ENCODE peak calls at places on chromosomes 7 and 10, in five cellular contexts. F, N, R, P and U are unnamed samples.
A peak's percentile ranks its signal among the peaks of the same experiment; 100 is the strongest.

GRCh38 chr7:73560035-73560835 is 2.7 kb upstream of the BCL7B start:
- DNase-seq in F (peak; percentile 47), P (no peak), R (no peak), N (peak; percentile 34), U (no peak)

GRCh38 chr10:82358486-82359097 is 483.6 kb downstream of the NRG3 start:
- DNase-seq in P (no peak), F (no peak), N (no peak), R (no peak), U (peak; percentile 26)

GRCh38 chr10:61283489-61284221 is 169.5 kb downstream of the TMEM26 start:
- DNase-seq in P (no peak), N (no peak), R (no peak), F (no peak), U (no peak)

GRCh38 chr10:28777911-28778310 is 100.6 kb downstream of the BAMBI start:
- DNase-seq in P (no peak), R (no peak), N (no peak), F (no peak), U (no peak)

GRCh38 chr10:122113161-122113944 is 124.4 kb downstream of the TACC2 start:
- DNase-seq in P (peak; percentile 77), N (peak; percentile 27), R (no peak), F (peak; percentile 84), U (peak; percentile 73)

GRCh38 chr10:122435212-122435827 is 19.1 kb upstream of the ARMS2 start:
- DNase-seq in P (no peak), F (peak; percentile 48), N (no peak), R (no peak), U (no peak)

GRCh38 chr10:60955957-60956425 is 12.0 kb upstream of the RHOBTB1 start:
- DNase-seq in F (peak; percentile 26), P (no peak), R (no peak), N (no peak), U (no peak)

GRCh38 chr10:129631011-129631410 is 164.0 kb downstream of the MGMT start:
- DNase-seq in F (no peak), P (no peak), R (no peak), N (no peak), U (no peak)

GRCh38 chr10:133336131-133337078 is at the start of gene CALY:
- DNase-seq in F (peak; percentile 75), N (peak; percentile 76), R (peak; percentile 93), P (no peak), U (no peak)

GRCh38 chr10:92239600-92240288 is 51.1 kb downstream of the CPEB3 start:
- DNase-seq in R (peak; percentile 78), P (peak; percentile 44), N (peak; percentile 45), F (peak; percentile 28), U (peak; percentile 46)

GRCh38 chr7:112802406-112802805 is 12.2 kb upstream of the TMEM168 start:
- DNase-seq in F (no peak), R (no peak), N (no peak), P (no peak), U (no peak)

GRCh38 chr10:109895095-109895818 is 28.1 kb downstream of the XPNPEP1 start:
- DNase-seq in P (peak; percentile 64), F (no peak), N (no peak), R (no peak), U (peak; percentile 74)

GRCh38 chr10:133261726-133262325 is 14.8 kb downstream of the ADAM8 start:
- DNase-seq in F (peak; percentile 90), N (peak; percentile 86), R (peak; percentile 93), P (peak; percentile 91), U (peak; percentile 91)

GRCh38 chr7:20598479-20599419 is 16.7 kb upstream of the ABCB5 start:
- DNase-seq in R (no peak), F (peak; percentile 59), P (no peak), N (no peak), U (no peak)

GRCh38 chr10:30359373-30360206 is 10.5 kb upstream of the MTPAP start:
- DNase-seq in P (peak; percentile 83), N (peak; percentile 75), F (peak; percentile 39), R (peak; percentile 88), U (peak; percentile 41)

GRCh38 chr7:63233881-63234280 is 764.8 kb upstream of the ZNF722 start:
- DNase-seq in F (no peak), N (no peak), R (no peak), P (no peak), U (no peak)

GRCh38 chr7:154975984-154976383 is 26.9 kb downstream of the PAXIP1 start:
- DNase-seq in P (no peak), R (no peak), N (no peak), F (no peak), U (no peak)

GRCh38 chr7:40717242-40717641 is 582.4 kb downstream of the SUGCT start:
- DNase-seq in P (peak; percentile 39), F (peak; percentile 83), N (peak; percentile 25), R (no peak), U (peak; percentile 72)

GRCh38 chr7:114426380-114426779 is 11.8 kb downstream of the FOXP2 start:
- DNase-seq in F (no peak), P (no peak), N (no peak), R (no peak), U (no peak)

GRCh38 chr10:42753126-42753506 is 29.5 kb upstream of the BMS1 start:
- DNase-seq in P (peak; percentile 88), N (peak; percentile 85), R (peak; percentile 90), F (peak; percentile 65), U (peak; percentile 77)

GRCh38 chr7:157439149-157439548 is 102.3 kb downstream of the DNAJB6 start:
- DNase-seq in R (peak; percentile 50), P (no peak), N (no peak), F (no peak), U (no peak)

GRCh38 chr10:14879055-14879800 is 562 bp downstream of the SUV39H2 start:
- DNase-seq in P (peak; percentile 41), F (peak; percentile 26), R (peak; percentile 76), N (peak; percentile 59), U (peak; percentile 34)

GRCh38 chr10:35808344-35808743 is 166.2 kb upstream of the FZD8 start:
- DNase-seq in N (no peak), F (no peak), P (no peak), R (no peak), U (no peak)

GRCh38 chr7:30931161-30931926 is 19.7 kb downstream of the AQP1 start:
- DNase-seq in R (peak; percentile 33), N (no peak), P (peak; percentile 15), F (no peak), U (peak; percentile 53)

GRCh38 chr10:74981831-74982633 is 129.4 kb upstream of the SAMD8 start:
- DNase-seq in F (no peak), P (no peak), N (no peak), R (no peak), U (no peak)

GRCh38 chr7:155517969-155518368 is 28.4 kb downstream of the CNPY1 start:
- DNase-seq in R (no peak), P (no peak), N (no peak), F (no peak), U (no peak)

GRCh38 chr7:76220185-76221057 is 18.7 kb downstream of the SRRM3 start:
- DNase-seq in F (no peak), N (no peak), R (no peak), P (no peak), U (no peak)

GRCh38 chr10:89502556-89502955 is 32.8 kb downstream of the SLC16A12 start:
- DNase-seq in N (no peak), F (peak; percentile 66), R (no peak), P (no peak), U (no peak)

GRCh38 chr7:133294234-133294633 is 41.4 kb downstream of the EXOC4 start:
- DNase-seq in R (no peak), F (no peak), N (no peak), P (no peak), U (no peak)

GRCh38 chr10:89440262-89440661 is 25.9 kb downstream of the IFIT5 start:
- DNase-seq in F (peak; percentile 24), R (no peak), P (peak; percentile 82), N (no peak), U (peak; percentile 65)

GRCh38 chr10:68153473-68154210 is 44.4 kb downstream of the MYPN start:
- DNase-seq in P (peak; percentile 32), F (peak; percentile 98), R (no peak), N (no peak), U (no peak)

GRCh38 chr10:32795598-32796183 is 162.3 kb downstream of the ITGB1 start:
- DNase-seq in F (peak; percentile 15), P (no peak), R (no peak), N (no peak), U (no peak)

GRCh38 chr10:46016811-46017210 is 13.6 kb downstream of the NCOA4 start:
- DNase-seq in F (no peak), N (no peak), P (no peak), R (no peak), U (no peak)

GRCh38 chr10:124605001-124605370 is 139.2 kb downstream of the FAM53B start:
- DNase-seq in P (no peak), N (no peak), F (no peak), R (no peak), U (no peak)

GRCh38 chr10:61837748-61838055 is 63.8 kb upstream of the ARID5B start:
- DNase-seq in N (no peak), F (no peak), P (no peak), R (no peak), U (no peak)

GRCh38 chr10:5364916-5365434 is at the start of gene UCN3:
- DNase-seq in R (no peak), P (no peak), N (no peak), F (no peak), U (no peak)

GRCh38 chr7:139682136-139683013 is 95.4 kb downstream of the HIPK2 start:
- DNase-seq in N (peak; percentile 76), R (peak; percentile 74), F (no peak), P (no peak), U (no peak)

GRCh38 chr10:101014230-101014884 is 14.7 kb downstream of the LZTS2 start:
- DNase-seq in F (peak; percentile 69), N (peak; percentile 88), R (peak; percentile 90), P (peak; percentile 89), U (peak; percentile 86)